ENCODE peak calls at places on chromosomes 4 and X, in four cellular contexts. X is Peyer's patch, S is neural progenitor cell, A is small intestine. B is an unnamed sample. For H3K4me1, the result is how much of the 10 kb centered on the place peaks cover.

GRCh38 chr4:6458528-6458927 is 13.9 kb downstream of the PPP2R2C start:
- DNase-seq in S (no peak), X (no peak), A (no peak), B (no peak)

GRCh38 chrX:39624166-39624565 is 473.6 kb downstream of the BCOR start:
- DNase-seq in S (no peak), X (no peak), A (no peak), B (no peak)

GRCh38 chrX:96688789-96689188 is 4.1 kb downstream of the DIAPH2 start:
- DNase-seq in X (no peak), A (no peak), S (peak), B (no peak)

GRCh38 chrX:2883770-2884169 is 45.4 kb downstream of the ARSD start:
- DNase-seq in A (no peak), X (no peak), S (no peak), B (no peak)

GRCh38 chrX:148582353-148582752 is 81.9 kb downstream of the AFF2 start:
- DNase-seq in S (no peak), A (no peak), X (no peak), B (no peak)

GRCh38 chr4:90580271-90580825 is 453.2 kb downstream of the CCSER1 start:
- DNase-seq in X (no peak), A (no peak), S (peak), B (no peak)

GRCh38 chr4:2449051-2449450 is 19.9 kb upstream of the RNF4 start:
- DNase-seq in S (no peak), X (no peak), A (no peak), B (no peak)

GRCh38 chrX:134171661-134172587 is 65.1 kb upstream of the CCDC160 start:
- DNase-seq in S (peak), X (peak), A (peak), B (peak)

GRCh38 chr4:6229095-6229494 is 28.7 kb upstream of the JAKMIP1 start:
- DNase-seq in X (peak), S (no peak), A (no peak), B (no peak)

GRCh38 chr4:80202784-80203553 is 5.7 kb downstream of the PRDM8 start:
- DNase-seq in S (peak), X (peak), A (peak), B (peak)

GRCh38 chr4:17958185-17958584 is 63.4 kb downstream of the LCORL start:
- DNase-seq in A (no peak), X (no peak), S (no peak), B (no peak)

GRCh38 chrX:15349046-15349445 is 13.7 kb upstream of the PIGA start:
- DNase-seq in S (peak), A (peak), X (peak), B (peak)

GRCh38 chr4:116387942-116388474 is 697.4 kb downstream of the TRAM1L1 start:
- DNase-seq in S (no peak), X (no peak), A (no peak), B (no peak)

GRCh38 chr4:95084584-95084983 is 326.8 kb downstream of the BMPR1B start:
- DNase-seq in A (no peak), X (no peak), S (no peak), B (no peak)

GRCh38 chr4:26342328-26343040 is 21.7 kb downstream of the RBPJ start:
- DNase-seq in X (no peak), A (no peak), S (no peak), B (peak)

GRCh38 chr4:77917601-77918000 is 55.0 kb downstream of the MRPL1 start:
- DNase-seq in A (no peak), S (no peak), X (no peak), B (no peak)

GRCh38 chr4:139973611-139974010 is 180.4 kb downstream of the MAML3 start:
- DNase-seq in X (no peak), S (no peak), A (no peak), B (no peak)

GRCh38 chr4:5370286-5370685 is 319.0 kb downstream of the STK32B start:
- DNase-seq in S (no peak), X (no peak), A (no peak), B (no peak)

GRCh38 chrX:40260123-40260751 is 162.5 kb upstream of the BCOR start:
- DNase-seq in S (no peak), X (no peak), A (no peak), B (peak)

DNA sequence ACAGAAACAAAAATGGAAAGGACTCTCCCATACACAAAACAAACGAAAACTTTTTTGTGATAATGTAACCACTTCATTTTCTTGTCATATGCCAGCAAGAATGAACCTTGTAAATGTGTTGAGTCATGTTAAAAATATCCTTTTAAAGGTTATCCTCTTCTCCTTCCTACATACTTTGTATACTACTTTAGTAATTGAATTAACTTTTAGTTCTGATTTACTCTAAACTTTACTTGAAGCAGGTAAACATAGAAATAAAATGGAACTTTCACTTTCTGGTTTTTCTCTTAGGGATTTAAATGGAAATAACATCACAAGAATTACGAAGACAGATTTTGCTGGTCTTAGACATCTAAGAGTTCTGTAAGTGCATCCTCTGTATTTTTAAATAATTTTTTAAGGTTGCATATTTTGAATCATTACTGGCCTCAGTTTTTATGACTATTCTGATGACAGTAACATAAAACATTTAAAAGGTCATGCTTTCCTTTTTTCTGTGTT is 4.7 kb downstream of the SLIT2 start:
- DNase-seq in X (no peak), S (no peak), A (no peak), B (no peak)
- H3K4me3 ChIP-seq in X (no peak), S (no peak), A (no peak), B (peak)

GRCh38 chr4:179112441-179113170 is 1670.4 kb upstream of the AGA start:
- DNase-seq in S (no peak), A (no peak), X (no peak), B (no peak)
- H3K4me1 ChIP-seq in S (under half), A (under half), X (under half), B (under half)

GRCh38 chrX:31333181-31333831 is 261.5 kb upstream of the FTHL17 start:
- DNase-seq in S (no peak), A (no peak), X (no peak), B (no peak)
- H3K27ac ChIP-seq in S (no peak), A (no peak), X (no peak), B (no peak)

GRCh38 chrX:12779534-12779933 is 11.7 kb upstream of the PRPS2 start:
- DNase-seq in A (peak), X (no peak), S (no peak), B (no peak)

DNA sequence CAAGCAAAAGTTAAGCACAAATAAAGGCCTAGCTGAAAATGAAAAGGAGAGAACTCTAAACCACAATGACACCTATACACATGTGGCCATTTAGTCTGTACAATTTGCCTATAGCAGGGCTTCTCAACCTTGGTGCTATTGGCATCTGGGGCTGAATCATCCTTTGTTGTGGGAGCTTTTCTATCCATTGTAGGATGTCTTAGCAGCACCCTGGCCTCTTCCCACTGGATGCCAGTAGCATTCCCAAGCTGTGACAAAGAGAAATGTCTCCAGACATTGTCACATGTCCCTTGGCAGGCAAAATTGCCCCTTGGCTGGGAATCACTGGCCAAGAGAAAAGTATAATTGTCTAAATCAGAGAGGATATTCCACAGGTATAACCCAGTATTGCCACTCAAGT is 13.5 kb upstream of the PRPS2 start:
- DNase-seq in A (no peak), X (no peak), S (peak), B (no peak)
- H3K4me3 ChIP-seq in A (no peak), X (no peak), S (no peak), B (no peak)

GRCh38 chrX:43682726-43683125 is 26.6 kb downstream of the MAOA start:
- DNase-seq in S (no peak), A (no peak), X (no peak), B (no peak)

GRCh38 chrX:43676960-43677582 is 21.0 kb downstream of the MAOA start:
- DNase-seq in X (no peak), S (peak), A (no peak), B (peak)

GRCh38 chrX:43677993-43678392 is 21.9 kb downstream of the MAOA start:
- DNase-seq in X (peak), A (peak), S (no peak), B (no peak)

GRCh38 chrX:43679058-43679457 is 23.0 kb downstream of the MAOA start:
- DNase-seq in X (no peak), S (no peak), A (no peak), B (no peak)

GRCh38 chrX:43679778-43680177 is 23.7 kb downstream of the MAOA start:
- DNase-seq in X (no peak), A (no peak), S (no peak), B (peak)
- H3K4me1 ChIP-seq in X (under half), A (under half), S (under half), B (under half)

GRCh38 chr4:24279911-24280375 is 304.4 kb downstream of the DHX15 start:
- DNase-seq in S (peak), A (no peak), X (no peak), B (no peak)
- H3K27ac ChIP-seq in S (no peak), A (no peak), X (no peak), B (no peak)